ENCODE peak calls at places on chromosomes 7 and 10, in four cellular contexts. One of them, this sample, is unnamed.

GRCh38 chr7:76294344-76295024 is 8.0 kb upstream of the HSPB1 start:
- DNase-seq in adrenal gland: peak; percentile 98
- DNase-seq in NT2/D1: no peak
- DNase-seq in endothelial cell of umbilical vein: peak; percentile 97
- DNase-seq in this sample: no peak

GRCh38 chr7:2621948-2622640 is 9.7 kb upstream of the TTYH3 start:
- DNase-seq in endothelial cell of umbilical vein: peak; percentile 16
- DNase-seq in adrenal gland: peak; percentile 56
- DNase-seq in NT2/D1: peak; percentile 91
- DNase-seq in this sample: no peak

GRCh38 chr10:102230861-102231356 is 4.8 kb downstream of the ELOVL3 start:
- DNase-seq in endothelial cell of umbilical vein: no peak
- DNase-seq in adrenal gland: no peak
- DNase-seq in NT2/D1: no peak
- DNase-seq in this sample: peak; percentile 47

GRCh38 chr7:123784263-123784662 is 35.5 kb upstream of the WASL start:
- DNase-seq in NT2/D1: no peak
- DNase-seq in adrenal gland: no peak
- DNase-seq in endothelial cell of umbilical vein: peak; percentile 32
- DNase-seq in this sample: no peak

GRCh38 chr10:17599089-17599488 is 18.1 kb downstream of the HACD1 start:
- DNase-seq in endothelial cell of umbilical vein: peak; percentile 63
- DNase-seq in adrenal gland: no peak
- DNase-seq in NT2/D1: no peak
- DNase-seq in this sample: no peak

GRCh38 chr10:1873916-1874315 is 136.6 kb upstream of the ADARB2 start:
- DNase-seq in endothelial cell of umbilical vein: no peak
- DNase-seq in NT2/D1: no peak
- DNase-seq in adrenal gland: no peak
- DNase-seq in this sample: no peak

GRCh38 chr7:65554-65953 is 126.8 kb upstream of the FAM20C start:
- DNase-seq in adrenal gland: no peak
- DNase-seq in endothelial cell of umbilical vein: no peak
- DNase-seq in NT2/D1: no peak
- DNase-seq in this sample: no peak

GRCh38 chr7:41834805-41835694 is 132.2 kb upstream of the INHBA start:
- DNase-seq in adrenal gland: no peak
- DNase-seq in endothelial cell of umbilical vein: no peak
- DNase-seq in NT2/D1: no peak
- DNase-seq in this sample: no peak

GRCh38 chr7:115748123-115748738 is 282.3 kb downstream of the TFEC start:
- DNase-seq in adrenal gland: no peak
- DNase-seq in endothelial cell of umbilical vein: no peak
- DNase-seq in NT2/D1: no peak
- DNase-seq in this sample: no peak

GRCh38 chr10:119190353-119190752 is 11.7 kb upstream of the PRDX3 start:
- DNase-seq in NT2/D1: no peak
- DNase-seq in adrenal gland: no peak
- DNase-seq in endothelial cell of umbilical vein: peak; percentile 18
- DNase-seq in this sample: no peak

GRCh38 chr10:97302088-97302791 is 9.8 kb upstream of the ARHGAP19 start:
- DNase-seq in adrenal gland: no peak
- DNase-seq in endothelial cell of umbilical vein: no peak
- DNase-seq in NT2/D1: no peak
- DNase-seq in this sample: no peak

GRCh38 chr10:115762029-115762428 is 511.0 kb downstream of the GFRA1 start:
- DNase-seq in endothelial cell of umbilical vein: no peak
- DNase-seq in adrenal gland: peak; percentile 33
- DNase-seq in NT2/D1: no peak
- DNase-seq in this sample: no peak

GRCh38 chr10:124647421-124648130 is 96.6 kb downstream of the FAM53B start:
- DNase-seq in adrenal gland: no peak
- DNase-seq in NT2/D1: no peak
- DNase-seq in endothelial cell of umbilical vein: peak; percentile 46
- DNase-seq in this sample: peak; percentile 44

GRCh38 chr10:46325021-46325420 is 38.2 kb downstream of the ANTXRL start:
- DNase-seq in adrenal gland: no peak
- DNase-seq in NT2/D1: no peak
- DNase-seq in endothelial cell of umbilical vein: no peak
- DNase-seq in this sample: no peak

GRCh38 chr7:44348300-44348699 is 22.9 kb upstream of the CAMK2B start:
- DNase-seq in adrenal gland: no peak
- DNase-seq in NT2/D1: peak; percentile 39
- DNase-seq in endothelial cell of umbilical vein: peak; percentile 67
- DNase-seq in this sample: no peak

GRCh38 chr10:48455392-48456151 is 149.1 kb downstream of the MAPK8 start:
- DNase-seq in NT2/D1: no peak
- DNase-seq in endothelial cell of umbilical vein: no peak
- DNase-seq in adrenal gland: no peak
- DNase-seq in this sample: no peak

GRCh38 chr10:109105725-109106124 is 817.6 kb downstream of the XPNPEP1 start:
- DNase-seq in endothelial cell of umbilical vein: no peak
- DNase-seq in adrenal gland: no peak
- DNase-seq in NT2/D1: no peak
- DNase-seq in this sample: no peak

GRCh38 chr10:109106604-109107003 is 816.7 kb downstream of the XPNPEP1 start:
- DNase-seq in endothelial cell of umbilical vein: no peak
- DNase-seq in adrenal gland: no peak
- DNase-seq in NT2/D1: no peak
- DNase-seq in this sample: no peak

GRCh38 chr10:109103278-109103677 is 820.0 kb downstream of the XPNPEP1 start:
- DNase-seq in adrenal gland: no peak
- DNase-seq in NT2/D1: no peak
- DNase-seq in endothelial cell of umbilical vein: no peak
- DNase-seq in this sample: no peak

DNA sequence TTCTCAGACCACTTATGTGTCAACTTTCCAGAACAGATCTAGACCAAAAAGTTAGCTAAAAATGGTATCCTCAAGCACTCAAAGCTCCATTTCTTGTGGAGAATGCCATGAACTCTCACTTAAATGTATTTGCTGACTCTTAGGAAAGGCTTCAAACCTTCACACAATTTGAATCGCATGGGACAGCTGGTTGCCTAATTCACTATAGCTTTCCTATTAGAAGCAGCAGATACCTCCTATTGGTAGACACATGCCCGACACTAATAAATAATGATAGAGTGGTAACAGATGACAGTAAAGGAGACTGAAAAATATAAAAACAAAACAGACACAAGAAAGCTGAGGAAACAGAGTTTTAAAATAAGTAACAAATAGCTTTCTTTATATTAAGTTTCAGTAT is 818.5 kb downstream of the XPNPEP1 start:
- DNase-seq in NT2/D1: no peak
- DNase-seq in endothelial cell of umbilical vein: no peak
- DNase-seq in adrenal gland: no peak
- DNase-seq in this sample: no peak
- H3K9me3 ChIP-seq in NT2/D1: no peaks in the 10 kb centered on the region
- H3K9me3 ChIP-seq in endothelial cell of umbilical vein: peaks cover 3% of the 10 kb centered on the region
- H3K9me3 ChIP-seq in adrenal gland: no peaks in the 10 kb centered on the region
- H3K9me3 ChIP-seq in this sample: no peaks in the 10 kb centered on the region

DNA sequence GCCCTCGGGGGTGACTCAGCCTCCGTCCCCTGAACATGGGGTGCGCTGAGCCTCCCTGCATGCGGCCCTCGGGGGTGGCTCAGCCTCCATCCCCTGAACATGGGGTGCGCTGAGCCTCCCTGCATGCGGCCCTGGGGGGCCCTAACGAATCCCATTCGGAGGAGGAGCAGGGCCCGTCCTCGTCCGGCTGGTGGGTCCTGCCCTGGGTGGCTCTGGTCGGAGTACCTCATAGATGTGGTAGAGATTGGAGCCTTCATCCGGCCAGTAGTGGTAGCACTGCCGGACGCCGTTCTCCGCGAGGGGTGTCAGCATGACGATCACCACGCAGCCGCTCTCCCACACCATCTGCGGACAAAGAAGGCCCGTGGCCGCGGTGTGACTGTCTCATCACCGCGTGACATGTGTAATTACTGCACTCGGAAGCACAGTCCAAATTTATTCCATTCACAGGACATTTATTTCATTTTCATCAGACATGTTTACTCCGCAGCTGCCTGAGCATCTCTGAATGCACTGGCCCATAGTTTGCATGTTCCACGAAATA is 241.1 kb downstream of the DNAJB6 start:
- DNase-seq in adrenal gland: no peak
- DNase-seq in endothelial cell of umbilical vein: no peak
- DNase-seq in NT2/D1: no peak
- DNase-seq in this sample: no peak
- H3K9me3 ChIP-seq in adrenal gland: no peaks in the 10 kb centered on the region
- H3K9me3 ChIP-seq in endothelial cell of umbilical vein: no peaks in the 10 kb centered on the region
- H3K9me3 ChIP-seq in NT2/D1: no peaks in the 10 kb centered on the region
- H3K9me3 ChIP-seq in this sample: no peaks in the 10 kb centered on the region

DNA sequence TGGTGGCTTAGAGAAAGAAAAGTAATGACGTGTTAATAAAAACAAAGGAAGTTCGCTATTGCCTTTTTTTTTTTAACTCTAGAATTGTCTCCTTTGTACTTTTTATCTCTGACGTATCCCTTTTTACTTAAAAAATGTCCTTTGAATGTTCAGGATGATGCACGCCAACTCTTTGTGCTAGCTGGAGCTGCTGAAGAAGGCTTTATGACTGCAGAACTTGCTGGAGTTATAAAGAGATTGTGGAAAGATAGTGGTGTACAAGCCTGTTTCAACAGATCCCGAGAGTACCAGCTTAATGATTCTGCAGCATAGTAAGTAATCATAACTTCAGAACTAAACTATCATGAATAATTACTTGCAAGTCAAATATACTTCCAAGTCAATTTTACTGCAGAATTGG is 64.4 kb downstream of the GNAI1 start:
- DNase-seq in endothelial cell of umbilical vein: no peak
- DNase-seq in NT2/D1: no peak
- DNase-seq in adrenal gland: no peak
- DNase-seq in this sample: no peak
- H3K9me3 ChIP-seq in endothelial cell of umbilical vein: no peaks in the 10 kb centered on the region
- H3K9me3 ChIP-seq in NT2/D1: no peaks in the 10 kb centered on the region
- H3K9me3 ChIP-seq in adrenal gland: no peaks in the 10 kb centered on the region
- H3K9me3 ChIP-seq in this sample: no peaks in the 10 kb centered on the region

GRCh38 chr10:125774144-125774543 is 1.5 kb downstream of the MMP21 start:
- DNase-seq in endothelial cell of umbilical vein: no peak
- DNase-seq in adrenal gland: no peak
- DNase-seq in NT2/D1: no peak
- DNase-seq in this sample: no peak
- H3K9me3 ChIP-seq in endothelial cell of umbilical vein: no peaks in the 10 kb centered on the region
- H3K9me3 ChIP-seq in adrenal gland: no peaks in the 10 kb centered on the region
- H3K9me3 ChIP-seq in NT2/D1: no peaks in the 10 kb centered on the region
- H3K9me3 ChIP-seq in this sample: no peaks in the 10 kb centered on the region

GRCh38 chr7:103560136-103560535 is 114.1 kb upstream of the SLC26A5 start:
- DNase-seq in adrenal gland: no peak
- DNase-seq in endothelial cell of umbilical vein: no peak
- DNase-seq in NT2/D1: no peak
- DNase-seq in this sample: no peak

GRCh38 chr7:103569621-103570305 is 123.8 kb upstream of the SLC26A5 start:
- DNase-seq in endothelial cell of umbilical vein: no peak
- DNase-seq in NT2/D1: no peak
- DNase-seq in adrenal gland: no peak
- DNase-seq in this sample: no peak

DNA sequence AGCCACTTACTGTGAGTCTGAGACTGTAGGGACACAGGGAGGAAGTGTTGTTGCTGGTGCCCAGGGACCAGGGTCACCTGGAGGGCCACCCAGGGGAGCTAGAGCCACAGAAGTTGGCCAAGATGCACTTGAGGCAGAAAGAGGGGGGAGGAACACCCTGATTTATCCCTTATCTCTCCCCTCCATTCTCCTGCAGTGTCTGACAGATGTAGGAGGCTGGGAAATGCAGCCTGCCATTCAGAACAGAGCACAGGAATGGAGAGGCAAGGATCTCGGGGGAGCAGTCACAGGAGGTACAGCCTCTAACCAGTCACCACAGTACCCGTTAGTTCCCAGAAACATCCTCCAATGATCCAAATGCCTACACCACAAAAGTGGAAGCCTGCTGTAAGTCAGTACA is 118.4 kb upstream of the SLC26A5 start:
- DNase-seq in endothelial cell of umbilical vein: no peak
- DNase-seq in adrenal gland: no peak
- DNase-seq in NT2/D1: no peak
- DNase-seq in this sample: no peak
- H3K9me3 ChIP-seq in endothelial cell of umbilical vein: no peaks in the 10 kb centered on the region
- H3K9me3 ChIP-seq in adrenal gland: no peaks in the 10 kb centered on the region
- H3K9me3 ChIP-seq in NT2/D1: no peaks in the 10 kb centered on the region
- H3K9me3 ChIP-seq in this sample: no peaks in the 10 kb centered on the region

GRCh38 chr10:133614830-133615580 is 11.6 kb downstream of the FRG2B start:
- DNase-seq in adrenal gland: no peak
- DNase-seq in NT2/D1: no peak
- DNase-seq in endothelial cell of umbilical vein: no peak
- DNase-seq in this sample: no peak
- H3K9me3 ChIP-seq in adrenal gland: no peaks in the 10 kb centered on the region
- H3K9me3 ChIP-seq in NT2/D1: no peaks in the 10 kb centered on the region
- H3K9me3 ChIP-seq in endothelial cell of umbilical vein: no peaks in the 10 kb centered on the region
- H3K9me3 ChIP-seq in this sample: no peaks in the 10 kb centered on the region

This sample was measured in T-helper 17 cell.